ENCODE peak calls at places on chromosome 3, in eight cellular contexts. M, S, H, P, B, W, X and I are unnamed samples.

GRCh38 chr3:171116365-171116764 is 89.8 kb upstream of the SLC2A2 start:
- DNase-seq in M (no peak), S (no peak), H (peak; percentile 31), P (peak; percentile 31), B (no peak), W (no peak), X (no peak), I (no peak)

GRCh38 chr3:132448211-132448961 is 31.1 kb downstream of the DNAJC13 start:
- DNase-seq in M (no peak), S (no peak), H (no peak), P (peak; percentile 71), B (no peak), W (no peak), X (no peak), I (no peak)

GRCh38 chr3:188446791-188447190 is 292.8 kb downstream of the LPP start:
- DNase-seq in M (no peak), S (no peak), H (no peak), P (no peak), B (no peak), W (no peak), X (no peak), I (no peak)

GRCh38 chr3:167057586-167057985 is 322.5 kb downstream of the ZBBX start:
- DNase-seq in M (no peak), S (no peak), H (no peak), P (no peak), B (no peak), W (no peak), X (no peak), I (no peak)

GRCh38 chr3:72397586-72397985 is 450.7 kb downstream of the SHQ1 start:
- DNase-seq in M (no peak), S (no peak), H (no peak), P (no peak), B (no peak), W (no peak), X (no peak), I (no peak)

GRCh38 chr3:46999516-47000197 is 20.2 kb downstream of the NBEAL2 start:
- DNase-seq in M (no peak), S (no peak), H (no peak), P (no peak), B (no peak), W (no peak), X (no peak), I (no peak)

GRCh38 chr3:42562047-42562907 is 19.5 kb downstream of the SEC22C start:
- DNase-seq in M (no peak), S (no peak), H (no peak), P (no peak), B (no peak), W (no peak), X (no peak), I (no peak)

GRCh38 chr3:32045091-32045964 is 61.1 kb upstream of the GPD1L start:
- DNase-seq in M (peak; percentile 91), S (peak; percentile 30), H (peak; percentile 96), P (peak; percentile 15), B (no peak), W (no peak), X (no peak), I (no peak)

GRCh38 chr3:56365905-56366640 is 102.2 kb downstream of the ERC2 start:
- DNase-seq in M (no peak), S (no peak), H (no peak), P (no peak), B (no peak), W (no peak), X (no peak), I (no peak)

GRCh38 chr3:111103807-111104206 is 32.2 kb downstream of the NECTIN3 start:
- DNase-seq in M (no peak), S (no peak), H (peak; percentile 18), P (peak; percentile 12), B (no peak), W (no peak), X (no peak), I (no peak)

GRCh38 chr3:162278834-162279233 is 782.2 kb downstream of the OTOL1 start:
- DNase-seq in M (no peak), S (no peak), H (no peak), P (no peak), B (no peak), W (no peak), X (no peak), I (no peak)